ENCODE peak calls at places on chromosomes 7 and 10, in six cellular contexts. J is right atrium auricular region, Y is left ventricle myocardium inferior, L is testis, I is transverse colon, D is A549. R is an unnamed sample.

GRCh38 chr7:192701-193536 is 548 bp downstream of the FAM20C start:
- DNase-seq in J (no peak), Y (no peak), L (no peak), I (peak; percentile 35), D (no peak), R (peak; percentile 44)

GRCh38 chr7:41900532-41900931 is 197.6 kb upstream of the INHBA start:
- DNase-seq in J (no peak), Y (no peak), L (no peak), I (no peak), D (no peak), R (no peak)

GRCh38 chr10:76432274-76433012 is 1001.0 kb downstream of the LRMDA start:
- DNase-seq in J (peak; percentile 83), Y (no peak), L (peak; percentile 40), I (peak; percentile 27), D (no peak), R (peak; percentile 53)

GRCh38 chr7:140646931-140647647 is 6.5 kb upstream of the DENND2A start:
- DNase-seq in J (no peak), Y (no peak), L (peak; percentile 52), I (peak; percentile 37), D (peak; percentile 97), R (no peak)

GRCh38 chr10:6558272-6558671 is 21.8 kb downstream of the PRKCQ start:
- DNase-seq in J (no peak), Y (no peak), L (no peak), I (no peak), D (no peak), R (no peak)

GRCh38 chr7:79507161-79507560 is 53.7 kb upstream of the MAGI2 start:
- DNase-seq in J (no peak), Y (no peak), L (no peak), I (no peak), D (no peak), R (no peak)

GRCh38 chr7:5997210-5997808 is 11.5 kb downstream of the PMS2 start:
- DNase-seq in J (no peak), Y (peak; percentile 20), L (peak; percentile 73), I (peak; percentile 58), D (peak; percentile 63), R (peak; percentile 65)

GRCh38 chr10:72126184-72126871 is 38.0 kb upstream of the SPOCK2 start:
- DNase-seq in J (no peak), Y (no peak), L (no peak), I (no peak), D (peak; percentile 58), R (no peak)

GRCh38 chr10:110356628-110357245 is 52.0 kb upstream of the SMNDC1 start:
- DNase-seq in J (no peak), Y (no peak), L (no peak), I (peak; percentile 80), D (no peak), R (peak; percentile 81)

GRCh38 chr10:6204063-6204340 is 1.3 kb downstream of the PFKFB3 start:
- DNase-seq in J (no peak), Y (no peak), L (no peak), I (peak; percentile 60), D (no peak), R (peak; percentile 49)

GRCh38 chr10:114905450-114905849 is 32.5 kb upstream of the TRUB1 start:
- DNase-seq in J (no peak), Y (no peak), L (no peak), I (no peak), D (peak; percentile 50), R (no peak)

GRCh38 chr10:11593612-11594011 is 17.8 kb downstream of the USP6NL start:
- DNase-seq in J (no peak), Y (no peak), L (no peak), I (peak; percentile 53), D (no peak), R (no peak)

GRCh38 chr7:151762501-151763245 is 114.2 kb downstream of the PRKAG2 start:
- DNase-seq in J (no peak), Y (no peak), L (no peak), I (no peak), D (no peak), R (no peak)

GRCh38 chr10:79295593-79295992 is 51.7 kb upstream of the PPIF start:
- DNase-seq in J (no peak), Y (no peak), L (no peak), I (peak; percentile 36), D (no peak), R (no peak)

GRCh38 chr7:142960955-142961512 is 1.1 kb downstream of the KEL start:
- DNase-seq in J (no peak), Y (no peak), L (no peak), I (no peak), D (no peak), R (no peak)

GRCh38 chr10:4151466-4151865 is 366.5 kb upstream of the KLF6 start:
- DNase-seq in J (no peak), Y (no peak), L (peak; percentile 24), I (no peak), D (no peak), R (no peak)

GRCh38 chr7:127347567-127348246 is 44.8 kb downstream of the ZNF800 start:
- DNase-seq in J (no peak), Y (peak; percentile 64), L (peak; percentile 68), I (peak; percentile 79), D (peak; percentile 69), R (peak; percentile 74)

GRCh38 chr10:5446390-5446926 is 34.1 kb downstream of the NET1 start:
- DNase-seq in J (peak; percentile 96), Y (peak; percentile 92), L (peak; percentile 97), I (peak; percentile 97), D (peak; percentile 76), R (peak; percentile 95)

GRCh38 chr10:59896186-59896585 is 10.2 kb downstream of the CCDC6 start:
- DNase-seq in J (no peak), Y (no peak), L (no peak), I (peak; percentile 63), D (no peak), R (no peak)

DNA sequence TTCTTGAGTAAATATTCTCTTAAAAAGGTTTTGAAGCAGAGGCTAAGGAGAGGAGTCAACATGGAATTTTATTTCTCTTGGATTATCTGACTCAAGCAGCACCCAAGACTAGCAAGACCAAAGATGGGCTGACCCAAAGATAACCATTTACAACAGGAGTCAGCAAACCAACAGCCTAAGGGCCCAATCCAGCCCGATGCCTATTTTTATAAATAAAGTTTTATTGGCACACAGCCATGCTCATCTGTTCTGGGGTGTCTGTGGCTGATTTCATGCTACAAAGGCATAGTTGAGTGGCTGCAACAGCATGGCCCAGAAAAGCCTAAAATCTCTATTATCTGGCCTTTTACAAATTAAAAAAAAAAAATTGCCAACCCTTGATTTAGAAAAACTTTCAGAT is 90.0 kb downstream of the KCNMA1 start:
- DNase-seq in J (no peak), Y (no peak), L (no peak), I (no peak), D (no peak), R (no peak)
- H3K27ac ChIP-seq in J (no peak overlapping the region), Y (no peak overlapping the region), L (no peak overlapping the region), I (peak overlapping the region; percentile 34), D (no peak overlapping the region), R (no peak overlapping the region)

GRCh38 chr7:138029941-138030340 is 28.1 kb upstream of the CREB3L2 start:
- DNase-seq in J (no peak), Y (no peak), L (no peak), I (no peak), D (no peak), R (no peak)
- H3K9me3 ChIP-seq in J (no peaks in the 10 kb centered on the region), Y (no peaks in the 10 kb centered on the region), L (no peaks in the 10 kb centered on the region), I (no peaks in the 10 kb centered on the region), D (no peaks in the 10 kb centered on the region), R (no peaks in the 10 kb centered on the region)

DNA sequence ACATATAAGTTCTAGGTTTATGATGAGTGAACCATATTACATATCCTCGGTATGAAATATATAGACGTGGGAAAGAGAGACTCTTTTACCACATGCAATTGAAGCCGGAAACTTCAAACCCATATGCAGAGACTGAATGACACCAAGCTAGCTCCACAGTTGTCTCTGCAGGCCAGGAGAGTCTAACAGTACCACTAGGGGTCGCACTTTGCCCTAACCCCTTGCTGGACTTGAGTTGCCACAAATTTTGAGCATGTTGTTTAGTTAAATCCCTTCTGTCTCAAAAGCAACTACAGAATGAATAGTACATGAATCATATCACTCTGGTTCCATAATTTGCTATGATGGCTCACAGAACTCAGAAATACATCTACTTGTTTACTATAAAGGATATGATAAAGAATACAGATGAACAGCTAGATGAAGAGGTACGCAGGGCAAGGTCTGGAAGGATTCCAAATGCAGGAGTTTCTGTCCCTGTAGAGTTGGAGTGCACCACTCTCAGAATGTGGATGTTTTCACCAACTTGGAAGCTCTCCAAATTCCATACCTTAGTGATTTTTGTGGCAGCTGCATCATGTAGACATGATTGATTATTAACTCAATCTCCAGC is 112.4 kb upstream of the YAE1 start:
- DNase-seq in J (no peak), Y (no peak), L (peak; percentile 71), I (peak; percentile 62), D (peak; percentile 25), R (peak; percentile 51)
- TF ChIP-seq CTCF in J (peak; percentile 66), Y (peak; percentile 69), L (no peak), I (peak; percentile 23), D (peak; percentile 53), R (peak; percentile 46)

GRCh38 chr7:101121996-101122932 is 4.6 kb upstream of the SERPINE1 start:
- DNase-seq in J (peak; percentile 91), Y (peak; percentile 75), L (peak; percentile 86), I (peak; percentile 65), D (peak; percentile 89), R (peak; percentile 68)
- H3K27ac ChIP-seq in J (peak overlapping the region; percentile 82), Y (peak overlapping the region; percentile 88), L (peak overlapping the region; percentile 93), I (peak overlapping the region; percentile 88), D (peak overlapping the region; percentile 95), R (peak overlapping the region; percentile 74)

GRCh38 chr10:43622022-43622421 is 15.8 kb downstream of the ZNF485 start:
- DNase-seq in J (no peak), Y (no peak), L (no peak), I (peak; percentile 18), D (no peak), R (no peak)

GRCh38 chr10:43619368-43619767 is 13.1 kb downstream of the ZNF485 start:
- DNase-seq in J (no peak), Y (no peak), L (no peak), I (no peak), D (no peak), R (no peak)

GRCh38 chr10:43616697-43617370 is 10.6 kb downstream of the ZNF485 start:
- DNase-seq in J (no peak), Y (no peak), L (no peak), I (no peak), D (no peak), R (no peak)
- H3K9me3 ChIP-seq in J (no peaks in the 10 kb centered on the region), Y (peaks cover 31% of the 10 kb centered on the region), L (no peaks in the 10 kb centered on the region), I (peaks cover 40% of the 10 kb centered on the region), D (peaks cover 78% of the 10 kb centered on the region), R (peaks cover 5% of the 10 kb centered on the region)